ENCODE peak calls at places on chromosomes 2 and 18, in four cellular contexts. K is H9, E is H1, G is IMR-90. B is an unnamed sample.

GRCh38 chr2:234240917-234241316 is 190.4 kb downstream of the SPP2 start:
- DNase-seq in K (no peak), G (peak), E (no peak), B (no peak)

GRCh38 chr2:171811229-171811628 is 82.8 kb downstream of the SLC25A12 start:
- DNase-seq in E (no peak), K (no peak), G (peak), B (peak)

GRCh38 chr18:45879681-45880655 is 54.5 kb downstream of the SIGLEC15 start:
- DNase-seq in E (peak), K (peak), G (peak), B (peak)

GRCh38 chr2:160747771-160748170 is 254.2 kb upstream of the RBMS1 start:
- DNase-seq in G (peak), E (no peak), K (no peak), B (no peak)

GRCh38 chr2:121184248-121184862 is 100.6 kb downstream of the TFCP2L1 start:
- DNase-seq in K (peak), E (no peak), G (no peak), B (no peak)

GRCh38 chr2:55365303-55365702 is 54.4 kb downstream of the CCDC88A start:
- DNase-seq in E (no peak), G (peak), K (no peak), B (no peak)

GRCh38 chr2:210899131-210899530 is 342.7 kb downstream of the CPS1 start:
- DNase-seq in K (no peak), E (no peak), G (no peak), B (no peak)

GRCh38 chr2:150526006-150526405 is 38.5 kb upstream of the RND3 start:
- DNase-seq in K (no peak), E (no peak), G (no peak), B (peak)

GRCh38 chr2:24329700-24330099 is 30.6 kb downstream of the ITSN2 start:
- DNase-seq in K (no peak), G (no peak), E (no peak), B (no peak)

GRCh38 chr2:115946341-115946740 is 1503.9 kb downstream of the DPP10 start:
- DNase-seq in E (no peak), K (no peak), G (no peak), B (no peak)
- H3K56ac ChIP-seq in E (no peak), K (no peak), G (no peak), B (no peak)

GRCh38 chr18:79469751-79470150 is 74.0 kb downstream of the NFATC1 start:
- DNase-seq in E (no peak), K (no peak), G (no peak), B (no peak)
- H3K56ac ChIP-seq in E (no peak), K (no peak), G (no peak), B (no peak)

GRCh38 chr2:180618570-180618969 is 361.8 kb upstream of the UBE2E3 start:
- DNase-seq in K (no peak), G (peak), E (no peak), B (no peak)

DNA sequence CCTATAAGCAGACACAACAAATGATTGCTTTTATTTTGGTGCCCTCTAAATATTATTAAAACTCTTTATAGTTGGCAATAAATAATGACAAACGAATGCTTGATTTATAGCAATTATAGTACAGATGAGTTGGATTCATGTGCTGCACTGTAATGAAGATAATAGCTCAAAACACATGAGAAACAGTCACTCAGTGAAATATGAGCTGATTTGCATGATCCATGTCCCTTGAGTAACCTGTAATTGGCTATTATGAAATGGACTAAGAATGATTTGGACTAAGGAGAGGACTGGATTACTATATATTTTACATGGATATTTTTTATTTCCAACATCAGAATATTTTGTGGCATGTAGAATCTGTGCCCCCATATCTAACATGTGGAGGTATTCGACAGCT is 365.6 kb upstream of the UBE2E3 start:
- DNase-seq in E (no peak), K (no peak), G (no peak), B (no peak)
- H3K56ac ChIP-seq in E (no peak), K (no peak), G (no peak), B (no peak)

DNA sequence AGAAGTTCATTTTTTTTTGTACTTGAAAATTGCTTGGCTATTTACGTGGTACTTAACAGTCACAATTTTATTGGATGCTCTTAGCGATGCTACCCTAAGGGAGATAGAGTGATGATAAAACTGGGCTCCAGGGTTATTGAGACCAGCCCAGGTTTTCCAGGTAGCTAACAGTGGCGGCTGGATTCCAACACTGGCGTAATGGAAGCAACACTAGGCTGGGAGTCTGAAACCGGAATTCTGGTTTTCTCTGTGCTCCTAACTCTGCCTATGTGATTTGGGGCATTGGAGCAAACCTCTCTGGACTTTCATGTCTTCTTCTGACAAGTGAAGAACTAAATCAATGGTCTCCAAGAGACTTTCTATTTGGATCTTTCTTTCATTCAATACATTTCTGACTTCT is 9.4 kb upstream of the GALNT14 start:
- DNase-seq in G (no peak), K (no peak), E (no peak), B (no peak)
- H3K56ac ChIP-seq in G (no peak), K (no peak), E (no peak), B (no peak)

GRCh38 chr2:191638079-191638801 is 39.7 kb upstream of the NABP1 start:
- DNase-seq in E (no peak), K (no peak), G (no peak), B (peak)
- H3K56ac ChIP-seq in E (no peak), K (no peak), G (peak), B (no peak)

DNA sequence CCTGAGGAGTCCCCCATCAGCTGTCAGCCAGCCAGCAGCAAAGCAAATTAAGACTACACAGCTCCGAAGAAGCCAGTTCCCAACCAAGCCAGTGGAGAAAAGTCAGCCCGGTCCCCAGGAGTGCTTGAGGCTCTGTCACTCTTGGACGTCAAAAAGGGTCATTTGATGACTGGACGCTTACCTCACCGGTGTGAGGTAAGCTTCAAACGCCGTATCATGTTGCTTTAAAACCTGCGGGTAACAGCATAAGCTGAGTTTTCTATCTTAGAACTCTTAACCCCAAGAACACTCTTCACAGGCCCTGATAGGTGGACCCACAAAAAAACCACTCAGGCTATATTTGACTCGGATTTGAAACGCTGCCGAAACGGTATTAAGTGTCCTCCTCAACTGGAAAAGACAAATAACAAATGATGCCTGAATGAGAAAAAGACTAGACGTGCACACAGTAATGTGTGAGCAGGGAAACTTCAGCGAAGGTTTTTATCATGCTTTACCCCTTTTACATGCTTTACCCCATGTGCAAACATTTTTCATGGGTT is 688 bp upstream of the LNPK start:
- DNase-seq in E (no peak), G (peak), K (no peak), B (peak)
- H3K56ac ChIP-seq in E (no peak), G (peak), K (no peak), B (peak)

B was measured in mesendoderm.